ENCODE peak calls at places on chromosomes 5 and 9, in eight cellular contexts. One of them, this sample, is unnamed.
A peak's percentile ranks its signal among the peaks of the same experiment; 100 is the strongest.

GRCh38 chr9:33884856-33885701 is 68.1 kb downstream of the UBE2R2 start:
- DNase-seq in endothelial cell of umbilical vein: peak; percentile 97
- DNase-seq in A549: no peak
- DNase-seq in HepG2: no peak
- DNase-seq in GM12878: no peak
- DNase-seq in HCT116: no peak
- DNase-seq in WTC11: no peak
- DNase-seq in NB4: no peak
- DNase-seq in this sample: no peak

GRCh38 chr5:179313849-179314521 is 31.3 kb downstream of the ADAMTS2 start:
- DNase-seq in endothelial cell of umbilical vein: no peak
- DNase-seq in A549: no peak
- DNase-seq in HepG2: no peak
- DNase-seq in GM12878: no peak
- DNase-seq in HCT116: no peak
- DNase-seq in WTC11: peak; percentile 8
- DNase-seq in NB4: no peak
- DNase-seq in this sample: no peak

GRCh38 chr9:79362100-79363081 is 209.4 kb upstream of the TLE4 start:
- DNase-seq in endothelial cell of umbilical vein: peak; percentile 3
- DNase-seq in A549: peak; percentile 67
- DNase-seq in HepG2: no peak
- DNase-seq in GM12878: no peak
- DNase-seq in HCT116: no peak
- DNase-seq in WTC11: peak; percentile 14
- DNase-seq in NB4: no peak
- DNase-seq in this sample: no peak

GRCh38 chr9:87435189-87435880 is 62.3 kb upstream of the DAPK1 start:
- DNase-seq in endothelial cell of umbilical vein: no peak
- DNase-seq in A549: no peak
- DNase-seq in HepG2: no peak
- DNase-seq in GM12878: no peak
- DNase-seq in HCT116: no peak
- DNase-seq in WTC11: no peak
- DNase-seq in NB4: no peak
- DNase-seq in this sample: no peak

GRCh38 chr5:174327317-174327864 is 281.9 kb downstream of the NSG2 start:
- DNase-seq in endothelial cell of umbilical vein: no peak
- DNase-seq in A549: peak; percentile 83
- DNase-seq in HepG2: peak; percentile 42
- DNase-seq in GM12878: no peak
- DNase-seq in HCT116: peak; percentile 75
- DNase-seq in WTC11: peak; percentile 92
- DNase-seq in NB4: peak; percentile 76
- DNase-seq in this sample: peak; percentile 82

GRCh38 chr9:126694206-126695081 is 80.7 kb downstream of the LMX1B start:
- DNase-seq in endothelial cell of umbilical vein: no peak
- DNase-seq in A549: no peak
- DNase-seq in HepG2: no peak
- DNase-seq in GM12878: no peak
- DNase-seq in HCT116: no peak
- DNase-seq in WTC11: peak; percentile 8
- DNase-seq in NB4: no peak
- DNase-seq in this sample: no peak

GRCh38 chr9:134884492-134884891 is 3.9 kb downstream of the FCN2 start:
- DNase-seq in endothelial cell of umbilical vein: no peak
- DNase-seq in A549: no peak
- DNase-seq in HepG2: no peak
- DNase-seq in GM12878: no peak
- DNase-seq in HCT116: no peak
- DNase-seq in WTC11: no peak
- DNase-seq in NB4: no peak
- DNase-seq in this sample: no peak

GRCh38 chr9:3553076-3553765 is 27.4 kb upstream of the RFX3 start:
- DNase-seq in endothelial cell of umbilical vein: no peak
- DNase-seq in A549: no peak
- DNase-seq in HepG2: no peak
- DNase-seq in GM12878: no peak
- DNase-seq in HCT116: no peak
- DNase-seq in WTC11: no peak
- DNase-seq in NB4: no peak
- DNase-seq in this sample: no peak

GRCh38 chr9:35110327-35110758 is 5.3 kb downstream of the ATOSB start:
- DNase-seq in endothelial cell of umbilical vein: peak; percentile 62
- DNase-seq in A549: no peak
- DNase-seq in HepG2: no peak
- DNase-seq in GM12878: no peak
- DNase-seq in HCT116: no peak
- DNase-seq in WTC11: no peak
- DNase-seq in NB4: peak; percentile 39
- DNase-seq in this sample: no peak

GRCh38 chr5:134146651-134147544 is 29.9 kb downstream of the SKP1 start:
- DNase-seq in endothelial cell of umbilical vein: no peak
- DNase-seq in A549: no peak
- DNase-seq in HepG2: no peak
- DNase-seq in GM12878: no peak
- DNase-seq in HCT116: no peak
- DNase-seq in WTC11: no peak
- DNase-seq in NB4: no peak
- DNase-seq in this sample: no peak

GRCh38 chr5:134143964-134144941 is 29.8 kb downstream of the TCF7 start:
- DNase-seq in endothelial cell of umbilical vein: no peak
- DNase-seq in A549: no peak
- DNase-seq in HepG2: no peak
- DNase-seq in GM12878: no peak
- DNase-seq in HCT116: no peak
- DNase-seq in WTC11: no peak
- DNase-seq in NB4: no peak
- DNase-seq in this sample: no peak

GRCh38 chr5:134145061-134145757 is 30.7 kb downstream of the TCF7 start:
- DNase-seq in endothelial cell of umbilical vein: no peak
- DNase-seq in A549: no peak
- DNase-seq in HepG2: no peak
- DNase-seq in GM12878: no peak
- DNase-seq in HCT116: no peak
- DNase-seq in WTC11: no peak
- DNase-seq in NB4: no peak
- DNase-seq in this sample: no peak

GRCh38 chr5:134148316-134148715 is 28.4 kb downstream of the SKP1 start:
- DNase-seq in endothelial cell of umbilical vein: no peak
- DNase-seq in A549: no peak
- DNase-seq in HepG2: no peak
- DNase-seq in GM12878: no peak
- DNase-seq in HCT116: no peak
- DNase-seq in WTC11: no peak
- DNase-seq in NB4: no peak
- DNase-seq in this sample: no peak

GRCh38 chr5:134145779-134146581 is 30.8 kb downstream of the SKP1 start:
- DNase-seq in endothelial cell of umbilical vein: peak; percentile 69
- DNase-seq in A549: peak; percentile 53
- DNase-seq in HepG2: peak; percentile 62
- DNase-seq in GM12878: no peak
- DNase-seq in HCT116: peak; percentile 57
- DNase-seq in WTC11: peak; percentile 90
- DNase-seq in NB4: peak; percentile 75
- DNase-seq in this sample: peak; percentile 69
- TF ChIP-seq MAX in endothelial cell of umbilical vein: no peak
- TF ChIP-seq MAX in A549: no peak
- TF ChIP-seq MAX in HepG2: no peak
- TF ChIP-seq MAX in GM12878: no peak
- TF ChIP-seq MAX in HCT116: no peak
- TF ChIP-seq MAX in WTC11: no peak
- TF ChIP-seq MAX in NB4: no peak
- TF ChIP-seq MAX in this sample: no peak

DNA sequence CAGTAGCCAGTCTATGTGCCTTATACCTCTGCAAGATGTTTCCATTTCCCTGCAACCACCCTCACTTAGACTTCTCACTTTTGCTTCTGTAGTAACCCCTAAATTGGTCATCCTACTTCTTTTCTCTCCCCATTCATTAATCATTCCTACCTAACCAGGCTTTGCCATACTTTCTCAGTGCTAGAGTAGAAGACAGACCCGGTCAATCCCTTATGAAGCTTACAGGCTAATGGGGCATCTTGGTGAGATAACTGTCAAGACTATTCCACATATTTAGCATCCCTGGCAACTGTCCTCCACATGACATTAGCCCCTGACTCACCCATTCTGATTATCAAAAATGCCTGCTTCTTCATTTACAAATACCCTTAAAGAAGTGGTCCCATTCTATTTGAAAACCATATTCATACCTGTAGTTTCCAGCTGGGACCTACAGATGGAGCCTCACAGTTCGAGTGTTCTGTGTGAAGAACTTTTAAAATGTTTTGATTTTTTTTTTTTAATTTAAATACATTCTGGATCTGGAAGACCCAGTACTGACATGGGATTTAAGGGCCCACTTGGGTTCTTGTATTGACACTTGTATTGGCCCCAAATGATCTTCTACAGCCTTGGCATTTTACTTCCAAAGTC is 21.0 kb downstream of the F2RL2 start:
- DNase-seq in endothelial cell of umbilical vein: peak; percentile 70
- DNase-seq in A549: no peak
- DNase-seq in HepG2: no peak
- DNase-seq in GM12878: no peak
- DNase-seq in HCT116: no peak
- DNase-seq in WTC11: no peak
- DNase-seq in NB4: no peak
- DNase-seq in this sample: no peak
- TF ChIP-seq MAX in endothelial cell of umbilical vein: no peak
- TF ChIP-seq MAX in A549: no peak
- TF ChIP-seq MAX in HepG2: no peak
- TF ChIP-seq MAX in GM12878: no peak
- TF ChIP-seq MAX in HCT116: no peak
- TF ChIP-seq MAX in WTC11: no peak
- TF ChIP-seq MAX in NB4: no peak
- TF ChIP-seq MAX in this sample: no peak

GRCh38 chr9:131657456-131657855 is 82.4 kb downstream of the RAPGEF1 start:
- DNase-seq in endothelial cell of umbilical vein: peak; percentile 26
- DNase-seq in A549: no peak
- DNase-seq in HepG2: no peak
- DNase-seq in GM12878: no peak
- DNase-seq in HCT116: no peak
- DNase-seq in WTC11: no peak
- DNase-seq in NB4: no peak
- DNase-seq in this sample: no peak

GRCh38 chr9:131658753-131659129 is 81.1 kb downstream of the RAPGEF1 start:
- DNase-seq in endothelial cell of umbilical vein: no peak
- DNase-seq in A549: no peak
- DNase-seq in HepG2: no peak
- DNase-seq in GM12878: no peak
- DNase-seq in HCT116: no peak
- DNase-seq in WTC11: no peak
- DNase-seq in NB4: peak; percentile 23
- DNase-seq in this sample: no peak

GRCh38 chr9:131657031-131657377 is 82.9 kb downstream of the RAPGEF1 start:
- DNase-seq in endothelial cell of umbilical vein: no peak
- DNase-seq in A549: no peak
- DNase-seq in HepG2: no peak
- DNase-seq in GM12878: no peak
- DNase-seq in HCT116: no peak
- DNase-seq in WTC11: no peak
- DNase-seq in NB4: peak; percentile 22
- DNase-seq in this sample: no peak

GRCh38 chr9:131656356-131657030 is 83.4 kb downstream of the RAPGEF1 start:
- DNase-seq in endothelial cell of umbilical vein: peak; percentile 98
- DNase-seq in A549: no peak
- DNase-seq in HepG2: no peak
- DNase-seq in GM12878: peak; percentile 87
- DNase-seq in HCT116: no peak
- DNase-seq in WTC11: no peak
- DNase-seq in NB4: peak; percentile 99
- DNase-seq in this sample: no peak

DNA sequence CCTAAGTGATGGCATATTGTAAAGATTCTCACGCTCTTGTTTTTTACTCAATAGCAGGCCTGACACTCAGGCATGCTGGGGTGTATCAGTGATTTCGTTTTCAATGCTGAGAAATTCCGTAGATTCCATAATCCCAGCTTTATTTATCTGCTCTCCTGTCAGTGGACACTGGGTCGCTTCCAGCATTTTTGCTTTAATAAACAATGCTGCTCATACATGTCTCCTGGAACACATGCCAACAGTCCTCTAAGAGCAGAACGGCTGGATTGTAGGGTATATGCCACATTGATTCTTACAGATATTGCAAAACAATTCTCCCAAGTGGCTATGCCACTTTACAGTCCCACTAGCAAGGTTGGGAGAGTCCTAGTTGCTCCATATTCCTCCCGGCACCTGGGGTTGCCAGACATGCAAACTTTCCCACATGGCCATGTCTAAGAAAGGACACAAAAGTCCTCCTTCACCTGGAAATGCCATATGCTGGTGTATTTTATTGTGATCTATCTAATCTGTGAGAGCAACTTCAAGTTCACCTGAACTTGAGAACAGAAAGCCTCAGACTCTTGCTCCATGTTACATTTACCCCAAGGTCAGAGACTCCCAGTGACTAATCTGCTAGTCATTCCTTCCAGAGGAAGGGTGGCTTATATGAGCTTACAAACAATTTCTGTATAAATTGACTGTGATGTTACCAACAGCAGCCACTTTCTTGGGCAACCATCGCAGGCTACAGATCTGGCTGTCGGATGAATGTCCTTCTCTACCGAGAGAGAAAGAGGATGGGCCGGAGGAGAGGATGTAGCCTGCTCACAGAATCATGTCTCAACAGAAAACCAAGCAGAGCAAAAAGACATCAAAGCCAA is 81.8 kb downstream of the RAPGEF1 start:
- DNase-seq in endothelial cell of umbilical vein: peak; percentile 91
- DNase-seq in A549: peak; percentile 64
- DNase-seq in HepG2: peak; percentile 43
- DNase-seq in GM12878: no peak
- DNase-seq in HCT116: peak; percentile 75
- DNase-seq in WTC11: no peak
- DNase-seq in NB4: peak; percentile 84
- DNase-seq in this sample: no peak
- TF ChIP-seq MAX in endothelial cell of umbilical vein: no peak
- TF ChIP-seq MAX in A549: peak; percentile 29
- TF ChIP-seq MAX in HepG2: no peak
- TF ChIP-seq MAX in GM12878: no peak
- TF ChIP-seq MAX in HCT116: no peak
- TF ChIP-seq MAX in WTC11: no peak
- TF ChIP-seq MAX in NB4: no peak
- TF ChIP-seq MAX in this sample: no peak

DNA sequence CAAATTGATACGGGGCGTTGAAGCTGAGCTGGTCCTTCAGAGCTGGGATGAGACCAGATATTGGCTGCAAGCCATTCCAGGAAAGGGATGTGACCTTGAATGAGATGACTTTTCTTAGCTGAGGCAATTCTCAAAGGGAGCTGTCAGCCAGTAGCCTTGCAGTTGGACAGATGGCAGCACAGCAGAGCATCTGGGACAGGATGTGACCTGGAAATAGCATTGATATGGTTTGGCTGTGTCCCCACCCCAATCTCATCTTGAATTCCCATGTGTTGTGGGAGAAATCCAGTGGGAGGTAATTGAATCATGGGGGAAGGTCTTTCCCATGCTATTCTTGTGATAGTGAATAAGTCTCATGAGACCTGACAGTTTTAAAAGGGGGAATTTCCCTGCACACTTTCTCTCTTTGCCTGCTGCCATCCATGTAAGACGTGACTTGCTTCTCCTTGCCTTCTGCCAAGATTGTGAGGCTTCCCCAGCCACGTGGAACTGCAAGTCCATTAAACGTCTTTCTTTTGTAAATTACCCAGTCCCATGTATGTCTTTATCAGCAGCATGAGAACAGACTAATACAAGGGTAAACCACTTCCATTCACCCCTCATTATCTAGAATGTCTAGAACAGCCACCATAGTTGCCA is 19.8 kb upstream of the MTX3 start:
- DNase-seq in endothelial cell of umbilical vein: no peak
- DNase-seq in A549: no peak
- DNase-seq in HepG2: no peak
- DNase-seq in GM12878: no peak
- DNase-seq in HCT116: no peak
- DNase-seq in WTC11: no peak
- DNase-seq in NB4: no peak
- DNase-seq in this sample: no peak
- TF ChIP-seq MAX in endothelial cell of umbilical vein: no peak
- TF ChIP-seq MAX in A549: no peak
- TF ChIP-seq MAX in HepG2: no peak
- TF ChIP-seq MAX in GM12878: no peak
- TF ChIP-seq MAX in HCT116: no peak
- TF ChIP-seq MAX in WTC11: no peak
- TF ChIP-seq MAX in NB4: no peak
- TF ChIP-seq MAX in this sample: no peak